ENCODE peak calls at places on chromosomes 11 and 22, in ten cellular contexts. X is H1, L is bronchial epithelial cell, Y is A549, I is cardiac muscle cell, K is kidney epithelial cell, P is colonic mucosa, O is AG04450, G is psoas muscle, S is body of pancreas. Q is an unnamed sample.

GRCh38 chr11:2194877-2195755 is 23.5 kb upstream of the TH start:
- DNase-seq in X (no peak), L (no peak), Y (peak; percentile 62), I (peak; percentile 63), K (no peak), P (peak; percentile 49), O (no peak), G (no peak), S (peak; percentile 61), Q (peak; percentile 36)

GRCh38 chr11:64759131-64759721 is 548 bp downstream of the PYGM start:
- DNase-seq in X (no peak), L (no peak), Y (no peak), I (peak; percentile 85), K (no peak), P (no peak), O (no peak), G (peak; percentile 89), S (no peak), Q (no peak)

GRCh38 chr11:13308704-13309103 is 31.1 kb downstream of the BMAL1 start:
- DNase-seq in X (no peak), L (no peak), Y (no peak), I (no peak), K (no peak), P (no peak), O (no peak), G (no peak), S (no peak), Q (no peak)

GRCh38 chr22:44133161-44133560 is 47.6 kb upstream of the PARVG start:
- DNase-seq in X (no peak), L (no peak), Y (no peak), I (no peak), K (no peak), P (no peak), O (no peak), G (no peak), S (no peak), Q (no peak)

GRCh38 chr11:99687320-99687719 is 666.6 kb downstream of the CNTN5 start:
- DNase-seq in X (no peak), L (no peak), Y (no peak), I (no peak), K (no peak), P (no peak), O (no peak), G (no peak), S (no peak), Q (peak; percentile 2)

GRCh38 chr22:36166518-36167220 is 6.1 kb upstream of the APOL3 start:
- DNase-seq in X (no peak), L (no peak), Y (no peak), I (no peak), K (no peak), P (no peak), O (no peak), G (no peak), S (no peak), Q (no peak)

GRCh38 chr11:36023922-36024321 is 80.1 kb downstream of the LDLRAD3 start:
- DNase-seq in X (no peak), L (peak; percentile 45), Y (no peak), I (no peak), K (no peak), P (no peak), O (no peak), G (no peak), S (no peak), Q (peak; percentile 44)

GRCh38 chr11:46357483-46357936 is 10.2 kb downstream of the DGKZ start:
- DNase-seq in X (no peak), L (peak; percentile 67), Y (no peak), I (no peak), K (no peak), P (no peak), O (no peak), G (no peak), S (peak; percentile 90), Q (peak; percentile 78)

GRCh38 chr22:45280583-45280972 is 4.2 kb upstream of the UPK3A start:
- DNase-seq in X (no peak), L (no peak), Y (no peak), I (no peak), K (no peak), P (no peak), O (no peak), G (no peak), S (no peak), Q (no peak)

GRCh38 chr11:116601734-116602636 is 170.8 kb downstream of the BUD13 start:
- DNase-seq in X (no peak), L (peak; percentile 3), Y (no peak), I (no peak), K (no peak), P (no peak), O (no peak), G (no peak), S (no peak), Q (no peak)

GRCh38 chr11:8018742-8019631 is 31.9 kb downstream of the EIF3F start:
- DNase-seq in X (no peak), L (peak; percentile 28), Y (peak; percentile 51), I (peak; percentile 69), K (peak; percentile 32), P (peak; percentile 53), O (peak; percentile 16), G (peak; percentile 84), S (peak; percentile 76), Q (peak; percentile 38)

GRCh38 chr11:57680552-57680874 is 12.6 kb downstream of the ZDHHC5 start:
- DNase-seq in X (no peak), L (peak; percentile 89), Y (no peak), I (no peak), K (peak; percentile 47), P (no peak), O (no peak), G (no peak), S (no peak), Q (peak; percentile 89)

GRCh38 chr11:27697679-27698275 is 2.5 kb downstream of the BDNF start:
- DNase-seq in X (no peak), L (no peak), Y (no peak), I (no peak), K (no peak), P (no peak), O (no peak), G (no peak), S (no peak), Q (no peak)

GRCh38 chr11:120473486-120473885 is 38.1 kb upstream of the GRIK4 start:
- DNase-seq in X (no peak), L (no peak), Y (no peak), I (no peak), K (no peak), P (no peak), O (no peak), G (no peak), S (no peak), Q (no peak)

GRCh38 chr11:36156486-36157150 is 132.6 kb downstream of the COMMD9 start:
- DNase-seq in X (no peak), L (peak; percentile 78), Y (no peak), I (no peak), K (no peak), P (no peak), O (no peak), G (no peak), S (no peak), Q (peak; percentile 74)

GRCh38 chr11:108618529-108618928 is 25.0 kb upstream of the EXPH5 start:
- DNase-seq in X (no peak), L (peak; percentile 46), Y (no peak), I (no peak), K (no peak), P (no peak), O (no peak), G (no peak), S (no peak), Q (peak; percentile 51)

GRCh38 chr22:24707477-24707816 is 67.1 kb downstream of the PIWIL3 start:
- DNase-seq in X (no peak), L (no peak), Y (no peak), I (no peak), K (no peak), P (peak; percentile 32), O (no peak), G (no peak), S (no peak), Q (no peak)
- TF ChIP-seq CTCF in X (peak; percentile 37), L (peak; percentile 14), Y (no peak), I (no peak), K (peak; percentile 19), P (no peak), O (no peak), G (no peak), S (no peak), Q (peak; percentile 17)

DNA sequence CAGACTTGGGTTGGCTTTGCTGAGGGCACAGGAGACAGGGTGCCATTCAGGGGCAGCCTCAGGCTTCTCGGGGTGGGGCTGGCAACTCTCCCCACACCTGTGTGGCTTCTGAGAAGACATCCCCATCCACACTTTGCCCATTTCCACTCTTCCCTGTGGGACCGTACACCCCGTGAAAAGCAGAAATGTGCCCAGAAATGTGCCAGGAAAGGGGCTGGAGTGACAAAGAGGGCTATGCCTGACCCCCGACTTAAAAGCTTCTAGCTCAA is 50.6 kb downstream of the SGSM3 start:
- DNase-seq in X (no peak), L (no peak), Y (no peak), I (no peak), K (no peak), P (no peak), O (no peak), G (peak; percentile 22), S (no peak), Q (no peak)
- H3K4me3 ChIP-seq in X (no peak overlapping the region), L (no peak overlapping the region), Y (no peak overlapping the region), I (no peak overlapping the region), K (no peak overlapping the region), P (no peak overlapping the region), O (no peak overlapping the region), G (no peak overlapping the region), S (no peak overlapping the region), Q (no peak overlapping the region)

DNA sequence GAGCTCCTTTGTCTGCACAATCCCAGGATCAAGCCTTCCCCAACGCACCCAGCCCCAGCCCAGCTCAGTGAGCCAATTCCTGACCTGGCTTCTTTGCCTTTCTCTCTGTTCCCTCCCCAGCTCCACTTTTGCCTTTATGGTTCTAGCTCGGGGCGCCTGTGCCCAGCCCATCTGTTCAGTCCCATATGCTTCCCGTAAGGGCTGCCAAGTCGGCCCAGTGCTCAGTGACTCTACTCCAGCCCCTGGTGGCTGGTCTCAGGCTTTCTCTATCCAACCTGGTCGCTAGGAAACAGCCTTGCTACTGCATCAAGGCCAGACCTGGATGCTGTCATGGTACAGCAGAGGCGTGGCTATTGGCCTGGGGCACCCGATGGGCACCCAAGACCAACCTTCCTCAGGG is 178.1 kb downstream of the DSCAML1 start:
- DNase-seq in X (no peak), L (no peak), Y (no peak), I (no peak), K (no peak), P (no peak), O (no peak), G (no peak), S (peak; percentile 32), Q (no peak)
- TF ChIP-seq CTCF in X (peak; percentile 64), L (no peak), Y (no peak), I (no peak), K (no peak), P (no peak), O (no peak), G (no peak), S (no peak), Q (no peak)

DNA sequence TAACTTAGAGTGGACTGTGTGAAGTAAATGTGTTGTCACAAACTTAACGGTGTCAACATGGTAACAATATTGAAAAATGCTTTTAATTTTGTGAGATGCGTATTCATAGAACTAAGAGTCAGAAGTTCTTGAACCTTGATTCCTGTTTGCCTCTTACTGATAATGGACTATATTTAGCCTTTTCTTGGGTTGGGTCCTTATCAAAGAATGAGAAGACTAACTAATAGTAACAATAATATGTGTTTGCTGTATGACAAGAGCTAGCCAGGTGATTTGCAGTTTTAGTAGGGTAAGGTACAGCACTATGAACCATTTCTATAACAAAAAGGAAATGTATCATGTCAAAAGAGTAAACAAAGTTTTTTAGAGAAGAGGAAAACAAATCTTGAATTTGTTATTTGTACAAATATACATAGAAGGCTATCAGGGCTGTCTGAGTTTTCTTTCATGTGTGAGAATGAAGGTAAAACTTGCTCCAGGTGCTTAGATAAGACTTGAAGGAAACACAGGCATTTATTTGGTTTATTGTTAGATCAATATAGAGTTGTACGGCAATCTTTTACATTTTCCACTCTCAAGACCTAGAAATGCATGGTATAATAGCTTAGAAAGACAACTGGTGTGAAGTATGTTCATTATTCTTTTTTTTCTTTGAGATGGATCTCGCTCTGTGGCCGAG is 74.1 kb downstream of the PACS1 start:
- DNase-seq in X (no peak), L (no peak), Y (no peak), I (no peak), K (no peak), P (no peak), O (no peak), G (no peak), S (no peak), Q (no peak)
- H3K4me3 ChIP-seq in X (no peak overlapping the region), L (no peak overlapping the region), Y (no peak overlapping the region), I (no peak overlapping the region), K (no peak overlapping the region), P (no peak overlapping the region), O (no peak overlapping the region), G (no peak overlapping the region), S (no peak overlapping the region), Q (no peak overlapping the region)

Q was measured in epithelial cell of esophagus.